ENCODE peak calls at places on chromosomes 1 and 21, in eight cellular contexts. A is activated gamma-delta T cell treated with Interleukin-2 at 50 U/mL for 16 hours; R is right lobe of liver; K is amygdala; T is right cardiac atrium; V is tibial nerve; M is activated CD4-positive, alpha-beta T cell treated with anti-CD3 and anti-CD28 coated beads for 24 hours; X is hippocampal formation. S is an unnamed sample.

GRCh38 chr1:180922637-180923023 is 9.9 kb downstream of the KIAA1614 start:
- DNase-seq in T (no peak), R (no peak), K (no peak), X (no peak), A (no peak), M (no peak), V (no peak), S (no peak)

GRCh38 chr21:45317401-45318145 is 29.9 kb upstream of the POFUT2 start:
- DNase-seq in R (peak; percentile 40), A (no peak), T (peak; percentile 55), M (no peak), V (no peak), K (no peak), X (no peak), S (no peak)

GRCh38 chr1:116956378-116956777 is 45.2 kb upstream of the CD101 start:
- DNase-seq in K (no peak), M (no peak), A (no peak), V (no peak), X (no peak), T (no peak), R (no peak), S (no peak)

GRCh38 chr1:12075195-12076114 is 12.4 kb downstream of the TNFRSF8 start:
- DNase-seq in R (no peak), V (peak; percentile 13), X (no peak), M (no peak), A (no peak), K (no peak), T (no peak), S (no peak)

GRCh38 chr1:204996981-204997380 is 46.0 kb upstream of the CNTN2 start:
- DNase-seq in A (no peak), R (no peak), V (no peak), T (no peak), X (no peak), M (no peak), K (no peak), S (no peak)

GRCh38 chr1:87402192-87403046 is 73.7 kb downstream of the LMO4 start:
- DNase-seq in K (no peak), V (peak; percentile 36), R (no peak), X (no peak), A (no peak), M (no peak), T (no peak), S (no peak)

GRCh38 chr1:228233136-228233535 is 25.3 kb downstream of the OBSCN start:
- DNase-seq in R (no peak), X (no peak), V (no peak), M (no peak), K (no peak), A (no peak), T (no peak), S (no peak)

GRCh38 chr1:84920159-84920558 is 27.2 kb upstream of the LPAR3 start:
- DNase-seq in A (no peak), V (no peak), R (no peak), M (no peak), T (no peak), K (no peak), X (no peak), S (no peak)

GRCh38 chr1:5905431-5905830 is 86.8 kb downstream of the NPHP4 start:
- DNase-seq in M (no peak), R (peak; percentile 35), K (no peak), A (no peak), X (no peak), V (no peak), T (no peak), S (no peak)

GRCh38 chr1:57131257-57131656 is 165.4 kb upstream of the C8B start:
- DNase-seq in A (no peak), R (no peak), K (no peak), X (no peak), M (no peak), T (no peak), V (no peak), S (no peak)

GRCh38 chr1:113198806-113199205 is 125.8 kb downstream of the LRIG2 start:
- DNase-seq in K (no peak), R (no peak), V (no peak), T (no peak), M (no peak), X (no peak), A (no peak), S (no peak)

GRCh38 chr1:39776400-39776713 is 5.2 kb upstream of the OXCT2 start:
- DNase-seq in T (no peak), M (no peak), X (no peak), A (no peak), R (no peak), V (no peak), K (no peak), S (no peak)

GRCh38 chr1:119188926-119189325 is 48.5 kb upstream of the WARS2 start:
- DNase-seq in T (no peak), M (no peak), V (no peak), A (no peak), X (no peak), R (no peak), K (no peak), S (no peak)

GRCh38 chr1:229753764-229754553 is 127.9 kb downstream of the URB2 start:
- DNase-seq in M (no peak), V (no peak), K (no peak), X (no peak), T (no peak), R (no peak), A (no peak), S (no peak)

GRCh38 chr1:43525995-43526394 is 4.7 kb upstream of the PTPRF start:
- DNase-seq in T (no peak), R (no peak), M (no peak), V (no peak), X (no peak), K (no peak), A (no peak), S (no peak)

GRCh38 chr1:233375653-233376052 is 48.1 kb downstream of the MAP3K21 start:
- DNase-seq in V (no peak), M (no peak), T (no peak), K (no peak), R (no peak), X (no peak), A (no peak), S (no peak)

GRCh38 chr1:41024953-41025352 is 3.4 kb upstream of the SLFNL1 start:
- DNase-seq in X (no peak), V (no peak), A (no peak), R (no peak), K (no peak), M (no peak), T (no peak), S (no peak)

GRCh38 chr1:44604167-44604955 is 69.9 kb downstream of the TMEM53 start:
- DNase-seq in T (no peak), V (no peak), A (no peak), R (no peak), M (no peak), X (no peak), K (no peak), S (no peak)

GRCh38 chr1:41751804-41752513 is 166.8 kb downstream of the HIVEP3 start:
- DNase-seq in R (no peak), M (no peak), A (no peak), X (no peak), K (no peak), V (no peak), T (no peak), S (peak; percentile 42)

GRCh38 chr1:230696722-230697432 is 17.0 kb downstream of the AGT start:
- DNase-seq in M (no peak), K (no peak), X (no peak), T (no peak), A (no peak), V (no peak), R (no peak), S (no peak)

S was measured in dorsolateral prefrontal cortex.